ENCODE peak calls at places on chromosomes 13 and 19, in six cellular contexts. One of them, this sample, is unnamed.

GRCh38 chr13:20721454-20722357 is 18.2 kb downstream of the IL17D start:
- DNase-seq in neural progenitor cell: peak; percentile 77
- DNase-seq in memory B cell: no peak
- DNase-seq in activated CD4-positive, alpha-beta T cell treated with anti-CD3 and anti-CD28 coated beads, Interleukin-2, amount 50 U/mL, for 24 hours: no peak
- DNase-seq in stimulated activated CD4-positive, alpha-beta T cell treated with anti-CD3 and anti-CD28 coated beads, Interleukin-15, amount 100 ng/mL, for 1 hour: no peak
- DNase-seq in ELR: peak; percentile 79
- DNase-seq in this sample: peak; percentile 44

GRCh38 chr13:44106231-44107152 is 226.8 kb downstream of the LACC1 start:
- DNase-seq in neural progenitor cell: no peak
- DNase-seq in memory B cell: no peak
- DNase-seq in activated CD4-positive, alpha-beta T cell treated with anti-CD3 and anti-CD28 coated beads, Interleukin-2, amount 50 U/mL, for 24 hours: no peak
- DNase-seq in stimulated activated CD4-positive, alpha-beta T cell treated with anti-CD3 and anti-CD28 coated beads, Interleukin-15, amount 100 ng/mL, for 1 hour: no peak
- DNase-seq in ELR: no peak
- DNase-seq in this sample: no peak

GRCh38 chr19:51687791-51688664 is 5.1 kb upstream of the SPACA6 start:
- DNase-seq in neural progenitor cell: peak; percentile 72
- DNase-seq in memory B cell: no peak
- DNase-seq in activated CD4-positive, alpha-beta T cell treated with anti-CD3 and anti-CD28 coated beads, Interleukin-2, amount 50 U/mL, for 24 hours: no peak
- DNase-seq in stimulated activated CD4-positive, alpha-beta T cell treated with anti-CD3 and anti-CD28 coated beads, Interleukin-15, amount 100 ng/mL, for 1 hour: no peak
- DNase-seq in ELR: peak; percentile 81
- DNase-seq in this sample: no peak

GRCh38 chr19:2253106-2254051 is 2.8 kb downstream of the JSRP1 start:
- DNase-seq in neural progenitor cell: peak; percentile 83
- DNase-seq in memory B cell: no peak
- DNase-seq in activated CD4-positive, alpha-beta T cell treated with anti-CD3 and anti-CD28 coated beads, Interleukin-2, amount 50 U/mL, for 24 hours: no peak
- DNase-seq in stimulated activated CD4-positive, alpha-beta T cell treated with anti-CD3 and anti-CD28 coated beads, Interleukin-15, amount 100 ng/mL, for 1 hour: no peak
- DNase-seq in ELR: no peak
- DNase-seq in this sample: no peak

GRCh38 chr19:41321600-41322270 is 11.8 kb downstream of the CCDC97 start:
- DNase-seq in neural progenitor cell: peak; percentile 80
- DNase-seq in memory B cell: no peak
- DNase-seq in activated CD4-positive, alpha-beta T cell treated with anti-CD3 and anti-CD28 coated beads, Interleukin-2, amount 50 U/mL, for 24 hours: no peak
- DNase-seq in stimulated activated CD4-positive, alpha-beta T cell treated with anti-CD3 and anti-CD28 coated beads, Interleukin-15, amount 100 ng/mL, for 1 hour: no peak
- DNase-seq in ELR: peak; percentile 89
- DNase-seq in this sample: no peak

GRCh38 chr13:32783067-32783466 is 196.8 kb downstream of the PDS5B start:
- DNase-seq in neural progenitor cell: no peak
- DNase-seq in memory B cell: no peak
- DNase-seq in activated CD4-positive, alpha-beta T cell treated with anti-CD3 and anti-CD28 coated beads, Interleukin-2, amount 50 U/mL, for 24 hours: peak; percentile 5
- DNase-seq in stimulated activated CD4-positive, alpha-beta T cell treated with anti-CD3 and anti-CD28 coated beads, Interleukin-15, amount 100 ng/mL, for 1 hour: no peak
- DNase-seq in ELR: peak; percentile 80
- DNase-seq in this sample: no peak

GRCh38 chr13:19860884-19861655 is 2.4 kb downstream of the ZMYM5 start:
- DNase-seq in neural progenitor cell: peak; percentile 41
- DNase-seq in memory B cell: no peak
- DNase-seq in activated CD4-positive, alpha-beta T cell treated with anti-CD3 and anti-CD28 coated beads, Interleukin-2, amount 50 U/mL, for 24 hours: no peak
- DNase-seq in stimulated activated CD4-positive, alpha-beta T cell treated with anti-CD3 and anti-CD28 coated beads, Interleukin-15, amount 100 ng/mL, for 1 hour: no peak
- DNase-seq in ELR: peak; percentile 83
- DNase-seq in this sample: no peak

GRCh38 chr19:42271045-42271419 is 2.0 kb downstream of the CIC start:
- DNase-seq in neural progenitor cell: no peak
- DNase-seq in memory B cell: no peak
- DNase-seq in activated CD4-positive, alpha-beta T cell treated with anti-CD3 and anti-CD28 coated beads, Interleukin-2, amount 50 U/mL, for 24 hours: no peak
- DNase-seq in stimulated activated CD4-positive, alpha-beta T cell treated with anti-CD3 and anti-CD28 coated beads, Interleukin-15, amount 100 ng/mL, for 1 hour: no peak
- DNase-seq in ELR: no peak
- DNase-seq in this sample: no peak

GRCh38 chr19:48768989-48769713 is 13.8 kb downstream of the FGF21 start:
- DNase-seq in neural progenitor cell: no peak
- DNase-seq in memory B cell: no peak
- DNase-seq in activated CD4-positive, alpha-beta T cell treated with anti-CD3 and anti-CD28 coated beads, Interleukin-2, amount 50 U/mL, for 24 hours: no peak
- DNase-seq in stimulated activated CD4-positive, alpha-beta T cell treated with anti-CD3 and anti-CD28 coated beads, Interleukin-15, amount 100 ng/mL, for 1 hour: no peak
- DNase-seq in ELR: no peak
- DNase-seq in this sample: no peak

GRCh38 chr19:40217921-40218890 is at the start of gene TTC9B:
- DNase-seq in neural progenitor cell: peak; percentile 93
- DNase-seq in memory B cell: peak; percentile 38
- DNase-seq in activated CD4-positive, alpha-beta T cell treated with anti-CD3 and anti-CD28 coated beads, Interleukin-2, amount 50 U/mL, for 24 hours: no peak
- DNase-seq in stimulated activated CD4-positive, alpha-beta T cell treated with anti-CD3 and anti-CD28 coated beads, Interleukin-15, amount 100 ng/mL, for 1 hour: no peak
- DNase-seq in ELR: no peak
- DNase-seq in this sample: no peak

GRCh38 chr19:18397242-18398202 is at the start of gene LRRC25:
- DNase-seq in neural progenitor cell: peak; percentile 91
- DNase-seq in memory B cell: peak; percentile 61
- DNase-seq in activated CD4-positive, alpha-beta T cell treated with anti-CD3 and anti-CD28 coated beads, Interleukin-2, amount 50 U/mL, for 24 hours: no peak
- DNase-seq in stimulated activated CD4-positive, alpha-beta T cell treated with anti-CD3 and anti-CD28 coated beads, Interleukin-15, amount 100 ng/mL, for 1 hour: no peak
- DNase-seq in ELR: no peak
- DNase-seq in this sample: no peak

GRCh38 chr19:10549733-10550132 is 6.0 kb downstream of the ATG4D start:
- DNase-seq in neural progenitor cell: no peak
- DNase-seq in memory B cell: no peak
- DNase-seq in activated CD4-positive, alpha-beta T cell treated with anti-CD3 and anti-CD28 coated beads, Interleukin-2, amount 50 U/mL, for 24 hours: no peak
- DNase-seq in stimulated activated CD4-positive, alpha-beta T cell treated with anti-CD3 and anti-CD28 coated beads, Interleukin-15, amount 100 ng/mL, for 1 hour: no peak
- DNase-seq in ELR: no peak
- DNase-seq in this sample: no peak

GRCh38 chr19:54482889-54483288 is 9.8 kb upstream of the CDC42EP5 start:
- DNase-seq in neural progenitor cell: no peak
- DNase-seq in memory B cell: no peak
- DNase-seq in activated CD4-positive, alpha-beta T cell treated with anti-CD3 and anti-CD28 coated beads, Interleukin-2, amount 50 U/mL, for 24 hours: no peak
- DNase-seq in stimulated activated CD4-positive, alpha-beta T cell treated with anti-CD3 and anti-CD28 coated beads, Interleukin-15, amount 100 ng/mL, for 1 hour: no peak
- DNase-seq in ELR: no peak
- DNase-seq in this sample: no peak

GRCh38 chr19:55677572-55678028 is 2.6 kb downstream of the EPN1 start:
- DNase-seq in neural progenitor cell: no peak
- DNase-seq in memory B cell: no peak
- DNase-seq in activated CD4-positive, alpha-beta T cell treated with anti-CD3 and anti-CD28 coated beads, Interleukin-2, amount 50 U/mL, for 24 hours: no peak
- DNase-seq in stimulated activated CD4-positive, alpha-beta T cell treated with anti-CD3 and anti-CD28 coated beads, Interleukin-15, amount 100 ng/mL, for 1 hour: no peak
- DNase-seq in ELR: no peak
- DNase-seq in this sample: no peak